ENCODE peak calls at places on chromosomes 4 and X, in four cellular contexts. One of them, this sample, is unnamed.

GRCh38 chr4:3267576-3268394 is 18.8 kb downstream of the MSANTD1 start:
- DNase-seq in dorsolateral prefrontal cortex: peak; percentile 28
- DNase-seq in fibroblast of lung: no peak
- DNase-seq in CD4-positive, alpha-beta T cell: no peak
- DNase-seq in this sample: no peak

GRCh38 chrX:63250253-63250868 is 100.8 kb downstream of the SPIN4 start:
- DNase-seq in dorsolateral prefrontal cortex: no peak
- DNase-seq in fibroblast of lung: peak; percentile 72
- DNase-seq in CD4-positive, alpha-beta T cell: no peak
- DNase-seq in this sample: peak; percentile 89

GRCh38 chrX:105821471-105822081 is 763 bp upstream of the NRK start:
- DNase-seq in dorsolateral prefrontal cortex: no peak
- DNase-seq in fibroblast of lung: peak; percentile 71
- DNase-seq in CD4-positive, alpha-beta T cell: no peak
- DNase-seq in this sample: no peak

GRCh38 chrX:34629572-34629971 is 27.5 kb downstream of the TMEM47 start:
- DNase-seq in dorsolateral prefrontal cortex: no peak
- DNase-seq in fibroblast of lung: peak; percentile 60
- DNase-seq in CD4-positive, alpha-beta T cell: no peak
- DNase-seq in this sample: peak; percentile 78

GRCh38 chr4:34279011-34279410 is 1965.3 kb downstream of the ARAP2 start:
- DNase-seq in dorsolateral prefrontal cortex: no peak
- DNase-seq in fibroblast of lung: no peak
- DNase-seq in CD4-positive, alpha-beta T cell: no peak
- DNase-seq in this sample: no peak

GRCh38 chr4:177250056-177250696 is 59.5 kb upstream of the NEIL3 start:
- DNase-seq in dorsolateral prefrontal cortex: peak; percentile 39
- DNase-seq in fibroblast of lung: peak; percentile 51
- DNase-seq in CD4-positive, alpha-beta T cell: peak; percentile 64
- DNase-seq in this sample: peak; percentile 61

GRCh38 chr4:165330666-165331065 is 3.2 kb downstream of the MSMO1 start:
- DNase-seq in dorsolateral prefrontal cortex: no peak
- DNase-seq in fibroblast of lung: no peak
- DNase-seq in CD4-positive, alpha-beta T cell: no peak
- DNase-seq in this sample: no peak

GRCh38 chrX:65578346-65578745 is 43.8 kb upstream of the LAS1L start:
- DNase-seq in dorsolateral prefrontal cortex: no peak
- DNase-seq in fibroblast of lung: no peak
- DNase-seq in CD4-positive, alpha-beta T cell: no peak
- DNase-seq in this sample: no peak

GRCh38 chr4:154491731-154492249 is at the start of gene DCHS2:
- DNase-seq in dorsolateral prefrontal cortex: no peak
- DNase-seq in fibroblast of lung: no peak
- DNase-seq in CD4-positive, alpha-beta T cell: no peak
- DNase-seq in this sample: no peak

GRCh38 chrX:96436105-96436504 is 248.5 kb upstream of the DIAPH2 start:
- DNase-seq in dorsolateral prefrontal cortex: no peak
- DNase-seq in fibroblast of lung: peak; percentile 70
- DNase-seq in CD4-positive, alpha-beta T cell: no peak
- DNase-seq in this sample: peak; percentile 73

GRCh38 chr4:57089549-57089948 is 20.6 kb downstream of the IGFBP7 start:
- DNase-seq in dorsolateral prefrontal cortex: no peak
- DNase-seq in fibroblast of lung: no peak
- DNase-seq in CD4-positive, alpha-beta T cell: no peak
- DNase-seq in this sample: no peak

GRCh38 chr4:57086324-57086723 is 23.9 kb downstream of the IGFBP7 start:
- DNase-seq in dorsolateral prefrontal cortex: no peak
- DNase-seq in fibroblast of lung: no peak
- DNase-seq in CD4-positive, alpha-beta T cell: no peak
- DNase-seq in this sample: no peak

GRCh38 chr4:57093816-57094481 is 16.2 kb downstream of the IGFBP7 start:
- DNase-seq in dorsolateral prefrontal cortex: no peak
- DNase-seq in fibroblast of lung: no peak
- DNase-seq in CD4-positive, alpha-beta T cell: no peak
- DNase-seq in this sample: no peak

GRCh38 chr4:57091657-57092162 is 18.5 kb downstream of the IGFBP7 start:
- DNase-seq in dorsolateral prefrontal cortex: no peak
- DNase-seq in fibroblast of lung: no peak
- DNase-seq in CD4-positive, alpha-beta T cell: no peak
- DNase-seq in this sample: no peak

DNA sequence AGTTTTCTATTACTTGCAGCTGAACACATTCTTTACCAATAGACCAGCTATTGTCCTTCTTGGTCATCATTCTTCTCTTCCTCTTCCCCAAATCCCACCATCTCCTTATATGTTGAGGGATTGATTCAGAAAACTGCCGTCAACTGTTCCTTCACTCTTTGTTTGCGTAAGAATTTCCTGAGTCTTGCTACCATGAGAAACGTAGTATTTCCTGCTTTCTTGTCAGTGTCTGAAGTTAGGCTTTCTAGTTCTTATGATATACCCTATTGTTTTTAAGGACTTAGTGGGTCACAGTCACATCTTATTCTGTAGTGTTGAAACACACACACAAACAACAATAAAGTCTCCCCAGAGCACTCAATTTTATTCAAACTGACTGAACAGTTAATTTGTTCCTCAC is 20.1 kb downstream of the IGFBP7 start:
- DNase-seq in dorsolateral prefrontal cortex: no peak
- DNase-seq in fibroblast of lung: no peak
- DNase-seq in CD4-positive, alpha-beta T cell: no peak
- DNase-seq in this sample: no peak
- TF ChIP-seq CTCF in dorsolateral prefrontal cortex: no peak
- TF ChIP-seq CTCF in fibroblast of lung: no peak
- TF ChIP-seq CTCF in CD4-positive, alpha-beta T cell: no peak
- TF ChIP-seq CTCF in this sample: no peak

GRCh38 chr4:66777097-66777496 is 768.2 kb downstream of the CENPC start:
- DNase-seq in dorsolateral prefrontal cortex: no peak
- DNase-seq in fibroblast of lung: no peak
- DNase-seq in CD4-positive, alpha-beta T cell: no peak
- DNase-seq in this sample: no peak
- TF ChIP-seq CTCF in dorsolateral prefrontal cortex: no peak
- TF ChIP-seq CTCF in fibroblast of lung: no peak
- TF ChIP-seq CTCF in CD4-positive, alpha-beta T cell: no peak
- TF ChIP-seq CTCF in this sample: no peak

GRCh38 chr4:39083164-39083563 is 21.1 kb downstream of the KLHL5 start:
- DNase-seq in dorsolateral prefrontal cortex: no peak
- DNase-seq in fibroblast of lung: peak; percentile 74
- DNase-seq in CD4-positive, alpha-beta T cell: no peak
- DNase-seq in this sample: peak; percentile 45

DNA sequence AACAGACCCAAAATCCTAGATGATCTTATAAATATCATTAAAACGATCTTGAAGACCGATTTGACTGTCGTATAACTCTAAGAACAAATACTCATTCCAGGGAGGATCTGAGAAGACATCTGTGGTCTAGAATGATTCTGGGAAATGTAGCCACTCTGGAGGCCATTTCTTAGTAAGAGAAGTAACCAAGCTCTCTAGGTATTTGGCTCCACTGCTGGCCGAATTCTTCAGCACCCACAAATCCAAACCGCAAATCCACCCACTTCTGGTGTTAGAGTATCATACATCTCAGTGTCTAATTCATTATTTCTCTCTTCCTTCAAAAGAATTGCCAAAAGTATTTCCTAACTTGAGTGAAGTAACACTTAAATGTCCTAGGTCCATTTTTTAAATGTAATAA is 23.9 kb downstream of the KLHL5 start:
- DNase-seq in dorsolateral prefrontal cortex: no peak
- DNase-seq in fibroblast of lung: peak; percentile 97
- DNase-seq in CD4-positive, alpha-beta T cell: no peak
- DNase-seq in this sample: peak; percentile 83
- TF ChIP-seq CTCF in dorsolateral prefrontal cortex: no peak
- TF ChIP-seq CTCF in fibroblast of lung: no peak
- TF ChIP-seq CTCF in CD4-positive, alpha-beta T cell: no peak
- TF ChIP-seq CTCF in this sample: no peak

DNA sequence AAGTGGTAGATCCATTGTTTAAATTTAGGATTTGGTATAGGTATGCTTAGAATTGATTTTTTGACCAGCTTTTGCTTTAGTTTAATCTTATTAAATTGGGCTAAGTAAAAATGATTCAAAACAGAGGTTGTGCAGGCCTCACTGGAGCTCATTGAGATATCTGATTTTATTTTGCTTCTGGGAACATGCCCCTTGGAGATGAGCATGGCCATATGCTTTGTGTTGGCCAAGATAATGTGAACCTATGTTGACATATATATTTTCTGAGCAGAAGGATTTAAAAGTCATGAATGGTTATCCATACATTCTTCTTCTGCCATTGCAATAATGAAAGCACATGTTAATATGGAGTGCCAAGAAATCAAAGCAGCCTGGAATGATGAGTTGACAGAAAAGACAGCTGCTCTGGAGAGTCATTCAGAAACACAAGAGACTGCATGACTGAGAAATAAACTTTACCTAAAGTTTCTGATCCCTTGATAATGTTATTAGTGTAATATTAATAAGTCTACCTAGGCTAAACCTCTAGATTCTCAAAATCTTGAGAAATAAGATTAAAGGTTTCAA is 489.7 kb upstream of the GNPDA2 start:
- DNase-seq in dorsolateral prefrontal cortex: no peak
- DNase-seq in fibroblast of lung: no peak
- DNase-seq in CD4-positive, alpha-beta T cell: no peak
- DNase-seq in this sample: no peak
- TF ChIP-seq CTCF in dorsolateral prefrontal cortex: no peak
- TF ChIP-seq CTCF in fibroblast of lung: no peak
- TF ChIP-seq CTCF in CD4-positive, alpha-beta T cell: no peak
- TF ChIP-seq CTCF in this sample: no peak

GRCh38 chr4:128286474-128287158 is 997 bp downstream of the PGRMC2 start:
- DNase-seq in dorsolateral prefrontal cortex: no peak
- DNase-seq in fibroblast of lung: peak; percentile 58
- DNase-seq in CD4-positive, alpha-beta T cell: no peak
- DNase-seq in this sample: peak; percentile 80

GRCh38 chr4:128289523-128290158 is 2.0 kb upstream of the PGRMC2 start:
- DNase-seq in dorsolateral prefrontal cortex: no peak
- DNase-seq in fibroblast of lung: no peak
- DNase-seq in CD4-positive, alpha-beta T cell: no peak
- DNase-seq in this sample: no peak

GRCh38 chr4:128287159-128287870 is at the start of gene PGRMC2:
- DNase-seq in dorsolateral prefrontal cortex: no peak
- DNase-seq in fibroblast of lung: peak; percentile 44
- DNase-seq in CD4-positive, alpha-beta T cell: no peak
- DNase-seq in this sample: peak; percentile 68

GRCh38 chr4:128288689-128289106 is 1.1 kb upstream of the PGRMC2 start:
- DNase-seq in dorsolateral prefrontal cortex: no peak
- DNase-seq in fibroblast of lung: peak; percentile 45
- DNase-seq in CD4-positive, alpha-beta T cell: no peak
- DNase-seq in this sample: peak; percentile 34

DNA sequence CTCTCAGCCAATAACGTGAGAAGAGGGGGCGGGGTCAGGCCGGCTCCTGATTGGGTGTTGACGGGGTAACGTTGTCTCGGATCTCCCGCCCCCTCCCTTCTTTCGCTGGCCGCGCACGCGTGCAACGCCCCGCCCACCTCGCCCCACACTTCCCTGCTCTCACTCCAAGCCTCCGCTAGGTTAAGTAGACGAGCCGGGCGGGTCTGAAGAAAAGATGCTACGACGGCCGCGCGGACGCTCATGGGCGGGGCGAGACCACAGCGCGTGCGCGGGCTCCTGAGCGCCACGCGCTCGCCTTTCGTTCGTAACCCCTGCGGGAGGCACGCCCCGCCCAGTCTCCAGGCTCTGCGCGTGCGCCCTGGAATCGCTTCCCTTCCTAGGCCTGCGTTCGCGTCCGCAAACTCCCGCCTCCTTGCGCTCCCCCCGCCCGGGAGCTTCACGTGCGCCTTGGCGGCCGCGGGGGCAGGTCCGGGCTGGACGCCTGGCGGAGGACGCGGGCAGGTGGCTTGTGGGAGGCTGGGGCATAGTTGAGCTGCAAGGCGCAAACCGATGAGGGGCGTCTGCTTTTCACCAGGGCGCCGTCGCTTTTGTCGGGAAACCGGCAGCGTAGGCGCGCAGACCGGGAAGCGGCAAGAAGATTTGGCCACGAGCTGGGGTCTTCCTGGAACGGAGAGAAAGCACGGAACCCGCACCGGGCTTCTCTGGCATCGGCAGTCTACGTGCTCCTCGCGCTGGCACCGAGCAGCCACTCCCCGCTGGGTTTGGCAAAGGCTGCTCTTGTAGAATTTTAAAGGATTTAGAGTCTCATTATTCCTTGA is 467 bp upstream of the PGRMC2 start:
- DNase-seq in dorsolateral prefrontal cortex: peak; percentile 98
- DNase-seq in fibroblast of lung: peak; percentile 99
- DNase-seq in CD4-positive, alpha-beta T cell: peak; percentile 99
- DNase-seq in this sample: peak; percentile 100
- TF ChIP-seq CTCF in dorsolateral prefrontal cortex: peak; percentile 35
- TF ChIP-seq CTCF in fibroblast of lung: peak; percentile 15
- TF ChIP-seq CTCF in CD4-positive, alpha-beta T cell: no peak
- TF ChIP-seq CTCF in this sample: peak; percentile 25

GRCh38 chr4:29131304-29131703 is 1588.9 kb upstream of the PCDH7 start:
- DNase-seq in dorsolateral prefrontal cortex: no peak
- DNase-seq in fibroblast of lung: no peak
- DNase-seq in CD4-positive, alpha-beta T cell: no peak
- DNase-seq in this sample: no peak
- TF ChIP-seq CTCF in dorsolateral prefrontal cortex: no peak
- TF ChIP-seq CTCF in fibroblast of lung: no peak
- TF ChIP-seq CTCF in CD4-positive, alpha-beta T cell: no peak
- TF ChIP-seq CTCF in this sample: no peak

GRCh38 chr4:1195109-1195671 is 22.8 kb upstream of the SPON2 start:
- DNase-seq in dorsolateral prefrontal cortex: no peak
- DNase-seq in fibroblast of lung: no peak
- DNase-seq in CD4-positive, alpha-beta T cell: no peak
- DNase-seq in this sample: no peak

GRCh38 chr4:1195894-1196401 is 23.6 kb upstream of the SPON2 start:
- DNase-seq in dorsolateral prefrontal cortex: no peak
- DNase-seq in fibroblast of lung: no peak
- DNase-seq in CD4-positive, alpha-beta T cell: no peak
- DNase-seq in this sample: no peak

GRCh38 chr4:1193206-1194027 is 21.0 kb upstream of the SPON2 start:
- DNase-seq in dorsolateral prefrontal cortex: peak; percentile 20
- DNase-seq in fibroblast of lung: no peak
- DNase-seq in CD4-positive, alpha-beta T cell: no peak
- DNase-seq in this sample: no peak

GRCh38 chr4:1192493-1193205 is 20.3 kb upstream of the SPON2 start:
- DNase-seq in dorsolateral prefrontal cortex: peak; percentile 27
- DNase-seq in fibroblast of lung: no peak
- DNase-seq in CD4-positive, alpha-beta T cell: no peak
- DNase-seq in this sample: no peak

GRCh38 chr4:1194028-1194900 is 21.9 kb upstream of the SPON2 start:
- DNase-seq in dorsolateral prefrontal cortex: peak; percentile 49
- DNase-seq in fibroblast of lung: no peak
- DNase-seq in CD4-positive, alpha-beta T cell: no peak
- DNase-seq in this sample: peak; percentile 31
- TF ChIP-seq CTCF in dorsolateral prefrontal cortex: no peak
- TF ChIP-seq CTCF in fibroblast of lung: no peak
- TF ChIP-seq CTCF in CD4-positive, alpha-beta T cell: no peak
- TF ChIP-seq CTCF in this sample: peak; percentile 16